ENCODE peak calls at places on chromosomes 2 and 18, in four cellular contexts. Y, J, D and W are unnamed samples.

GRCh38 chr2:101827246-101827645 is 129.7 kb downstream of the MAP4K4 start:
- DNase-seq in Y (peak; percentile 57), J (no peak), D (peak; percentile 74), W (peak; percentile 45)

GRCh38 chr2:27723372-27724144 is 48.0 kb upstream of the MRPL33 start:
- DNase-seq in Y (peak; percentile 67), J (peak; percentile 72), D (peak; percentile 75), W (peak; percentile 83)

GRCh38 chr2:207167129-207167923 is 1.6 kb upstream of the KLF7 start:
- DNase-seq in Y (no peak), J (no peak), D (peak; percentile 23), W (no peak)

GRCh38 chr2:209534228-209534627 is 110.4 kb downstream of the MAP2 start:
- DNase-seq in Y (no peak), J (no peak), D (no peak), W (no peak)

GRCh38 chr18:3605562-3606443 is 155.8 kb downstream of the TGIF1 start:
- DNase-seq in Y (no peak), J (no peak), D (no peak), W (no peak)

GRCh38 chr2:98078699-98079098 is 8.3 kb upstream of the VWA3B start:
- DNase-seq in Y (no peak), J (no peak), D (no peak), W (no peak)

GRCh38 chr18:40949138-40949949 is 1005.7 kb upstream of the PIK3C3 start:
- DNase-seq in Y (no peak), J (no peak), D (no peak), W (no peak)

GRCh38 chr2:20647211-20647610 is 3.7 kb downstream of the HS1BP3 start:
- DNase-seq in Y (no peak), J (no peak), D (no peak), W (no peak)

GRCh38 chr2:229170907-229171306 is 100.2 kb downstream of the PID1 start:
- DNase-seq in Y (no peak), J (no peak), D (no peak), W (no peak)

GRCh38 chr2:44205169-44205568 is 36.5 kb downstream of the PPM1B start:
- DNase-seq in Y (no peak), J (no peak), D (no peak), W (no peak)
- TF ChIP-seq HMGXB4 in Y (no peak), J (no peak), D (no peak), W (no peak)

GRCh38 chr2:70062270-70062669 is 25.0 kb upstream of the PCBP1 start:
- DNase-seq in Y (no peak), J (no peak), D (no peak), W (no peak)
- TF ChIP-seq HMGXB4 in Y (no peak), J (no peak), D (no peak), W (no peak)

DNA sequence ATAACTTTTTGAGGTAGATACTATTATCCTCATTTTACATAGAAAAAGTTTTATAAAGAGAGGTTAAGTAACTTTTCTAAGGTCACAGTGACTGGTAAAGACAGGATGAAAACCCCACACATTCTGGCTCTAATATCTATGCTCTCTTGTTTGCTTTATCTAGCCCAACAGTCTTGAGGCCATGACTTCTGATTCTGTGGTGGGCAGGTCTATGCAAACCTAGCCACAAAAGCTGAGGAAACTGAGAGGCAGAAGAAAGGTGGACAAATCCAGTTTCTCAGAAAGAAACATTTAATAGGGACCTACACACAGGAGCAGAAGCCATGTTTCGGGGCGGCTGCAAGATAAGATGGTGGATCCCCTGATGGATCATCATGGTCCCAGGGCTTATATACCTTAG is 21.9 kb downstream of the HSPD1 start:
- DNase-seq in Y (no peak), J (no peak), D (no peak), W (no peak)
- TF ChIP-seq HMGXB4 in Y (no peak), J (no peak), D (no peak), W (no peak)

DNA sequence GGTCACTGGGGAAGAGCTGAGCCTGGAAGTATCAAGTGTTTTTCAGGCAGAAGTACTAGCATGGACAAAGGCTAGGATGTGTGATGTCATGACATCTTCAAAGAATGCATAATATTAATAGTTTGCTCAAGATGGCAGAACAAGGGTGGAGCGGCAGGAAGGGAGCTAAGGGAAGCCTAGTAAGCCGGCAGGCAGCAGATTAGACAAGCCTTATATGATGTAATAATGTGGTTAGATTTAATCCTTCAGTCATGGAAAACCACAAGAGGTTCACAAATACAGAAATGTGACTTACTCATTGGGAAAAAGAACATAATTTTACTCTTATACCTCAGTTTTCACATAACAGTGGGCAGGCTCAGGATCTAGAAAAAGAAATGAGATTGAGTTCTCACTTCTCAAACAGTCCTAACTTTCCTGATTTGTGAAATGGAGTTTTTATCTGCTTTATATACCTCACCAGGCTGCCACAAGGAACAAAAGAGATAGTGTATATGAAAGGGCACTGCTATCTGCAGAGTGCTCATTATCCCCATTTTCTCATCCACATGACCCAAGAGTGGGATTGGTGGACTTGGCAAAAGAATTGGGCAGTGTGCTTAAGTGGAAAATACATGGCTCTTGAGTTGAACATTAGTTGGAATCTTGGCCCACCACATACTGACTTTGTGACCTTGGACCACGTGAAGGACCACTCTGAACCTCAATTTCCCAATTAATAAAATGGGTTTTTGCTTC is 89.1 kb upstream of the LHCGR start:
- DNase-seq in Y (no peak), J (no peak), D (no peak), W (no peak)
- TF ChIP-seq HMGXB4 in Y (no peak), J (no peak), D (no peak), W (no peak)

DNA sequence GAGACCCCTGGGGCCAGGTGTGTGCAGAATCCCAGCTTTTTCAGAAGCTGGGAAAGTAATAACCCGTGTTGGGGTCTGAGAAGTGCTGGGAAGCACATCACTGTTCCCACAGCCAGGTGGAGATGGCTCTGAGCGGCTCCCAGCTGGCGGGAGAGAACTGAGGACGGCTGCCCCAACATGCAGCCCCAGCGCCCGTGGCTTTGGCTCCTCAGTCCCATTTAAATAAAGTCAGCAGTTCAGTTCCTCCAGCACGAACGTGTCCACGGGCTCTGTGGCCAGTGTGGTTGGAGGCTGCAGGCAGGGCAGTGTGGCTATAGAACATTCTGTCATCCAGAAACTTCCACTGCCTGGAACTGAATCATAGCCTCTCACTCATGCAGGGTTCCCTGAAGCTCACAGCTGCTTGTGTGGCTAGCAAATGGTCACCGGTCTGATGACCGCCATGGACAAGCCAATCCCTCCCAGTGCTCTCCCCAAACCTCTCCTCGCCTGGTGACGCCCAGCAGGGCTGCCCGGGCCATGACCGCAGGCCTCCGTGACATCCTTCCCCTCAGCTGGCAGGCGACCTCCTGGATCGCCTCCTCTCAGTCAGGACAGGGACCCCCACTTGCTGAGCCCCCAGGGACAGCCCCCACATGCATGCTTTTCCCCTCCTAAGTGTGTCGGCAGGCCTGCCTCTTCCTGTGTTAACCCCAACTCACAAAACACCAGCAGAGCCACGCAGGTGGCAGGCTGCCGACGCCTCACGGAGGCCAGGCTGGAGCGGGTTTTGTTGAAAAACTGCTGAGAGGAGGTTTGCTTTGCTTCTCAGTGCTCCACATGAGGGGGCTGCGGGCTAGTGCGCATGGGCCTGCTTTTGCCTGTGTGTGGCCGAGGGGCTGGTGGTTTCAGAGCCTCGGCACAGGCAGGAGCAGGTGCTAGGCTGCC is 1.3 kb downstream of the RTP5 start:
- DNase-seq in Y (no peak), J (no peak), D (no peak), W (no peak)
- TF ChIP-seq HMGXB4 in Y (no peak), J (no peak), D (no peak), W (no peak)

GRCh38 chr2:9984217-9984739 is 32.8 kb downstream of the GRHL1 start:
- DNase-seq in Y (peak; percentile 74), J (no peak), D (peak; percentile 38), W (peak; percentile 46)
- TF ChIP-seq HMGXB4 in Y (no peak), J (no peak), D (no peak), W (no peak)

DNA sequence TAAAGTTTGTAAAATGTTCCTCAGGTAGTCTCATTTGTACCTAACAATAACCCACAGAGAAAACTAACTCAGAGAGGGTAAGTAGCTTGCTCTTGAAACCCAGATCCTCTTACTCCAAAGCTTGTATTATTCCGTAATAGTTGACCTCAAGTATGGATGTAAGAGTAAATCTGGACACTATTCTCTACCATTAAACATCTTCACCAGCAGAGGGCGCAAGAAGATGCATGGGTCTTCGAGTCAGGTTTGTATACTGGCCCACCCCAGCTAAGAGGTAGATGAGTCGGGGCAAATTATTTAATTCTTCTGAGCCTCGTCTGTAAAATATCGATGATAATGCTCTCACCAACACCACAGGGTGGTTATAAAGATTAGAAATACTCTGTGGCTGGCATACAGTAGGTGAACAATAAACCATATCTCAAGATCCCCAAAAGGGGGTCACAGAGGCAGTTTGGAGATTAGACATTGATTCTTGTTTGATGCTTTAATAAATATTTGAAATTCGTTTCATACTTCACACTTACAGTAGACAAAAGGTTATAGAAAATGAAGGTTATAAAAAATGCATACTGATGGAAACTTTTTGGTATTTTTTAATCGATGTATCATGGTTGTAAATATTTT is 3.5 kb upstream of the CABLES1 start:
- DNase-seq in Y (peak; percentile 79), J (peak; percentile 44), D (peak; percentile 75), W (peak; percentile 76)
- TF ChIP-seq HMGXB4 in Y (no peak), J (no peak), D (no peak), W (no peak)

GRCh38 chr2:127475788-127476187 is 50.5 kb downstream of the IWS1 start:
- DNase-seq in Y (no peak), J (no peak), D (no peak), W (no peak)

GRCh38 chr2:127482031-127482430 is 44.3 kb downstream of the IWS1 start:
- DNase-seq in Y (no peak), J (no peak), D (no peak), W (no peak)

GRCh38 chr2:127479866-127480743 is 46.2 kb downstream of the IWS1 start:
- DNase-seq in Y (no peak), J (no peak), D (no peak), W (no peak)

GRCh38 chr2:127485051-127485693 is 41.1 kb downstream of the IWS1 start:
- DNase-seq in Y (no peak), J (no peak), D (no peak), W (no peak)

DNA sequence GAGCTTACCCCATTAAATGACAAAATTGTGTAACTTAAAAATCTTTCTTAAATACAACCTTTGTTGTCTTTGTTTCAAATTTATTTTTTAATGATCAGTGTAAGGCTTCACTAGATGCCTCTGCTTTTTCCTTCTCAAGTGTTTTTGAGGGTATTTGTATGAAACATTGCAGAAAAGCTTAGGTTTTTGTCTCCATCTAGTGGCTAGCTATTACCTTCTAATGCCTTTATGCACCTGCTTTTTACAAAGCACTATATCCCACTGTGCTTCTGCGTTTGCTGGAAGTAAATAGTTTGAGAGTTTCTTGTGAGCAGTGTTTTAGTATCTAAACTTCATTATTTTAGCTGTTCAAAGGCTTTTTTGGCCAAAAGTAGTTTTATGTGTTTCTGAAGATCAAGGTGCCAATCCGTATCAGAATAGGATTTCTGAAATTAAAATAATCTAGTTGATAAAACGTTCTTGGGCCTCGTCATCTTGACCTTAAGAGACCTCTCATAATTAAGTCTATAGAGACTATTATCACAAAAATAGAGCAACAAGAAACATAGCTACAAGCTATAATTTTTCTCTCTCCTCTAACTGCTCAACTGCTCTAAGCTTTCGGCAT is 47.0 kb downstream of the IWS1 start:
- DNase-seq in Y (peak; percentile 27), J (no peak), D (peak; percentile 73), W (peak; percentile 31)
- TF ChIP-seq HMGXB4 in Y (no peak), J (no peak), D (peak; percentile 36), W (no peak)

DNA sequence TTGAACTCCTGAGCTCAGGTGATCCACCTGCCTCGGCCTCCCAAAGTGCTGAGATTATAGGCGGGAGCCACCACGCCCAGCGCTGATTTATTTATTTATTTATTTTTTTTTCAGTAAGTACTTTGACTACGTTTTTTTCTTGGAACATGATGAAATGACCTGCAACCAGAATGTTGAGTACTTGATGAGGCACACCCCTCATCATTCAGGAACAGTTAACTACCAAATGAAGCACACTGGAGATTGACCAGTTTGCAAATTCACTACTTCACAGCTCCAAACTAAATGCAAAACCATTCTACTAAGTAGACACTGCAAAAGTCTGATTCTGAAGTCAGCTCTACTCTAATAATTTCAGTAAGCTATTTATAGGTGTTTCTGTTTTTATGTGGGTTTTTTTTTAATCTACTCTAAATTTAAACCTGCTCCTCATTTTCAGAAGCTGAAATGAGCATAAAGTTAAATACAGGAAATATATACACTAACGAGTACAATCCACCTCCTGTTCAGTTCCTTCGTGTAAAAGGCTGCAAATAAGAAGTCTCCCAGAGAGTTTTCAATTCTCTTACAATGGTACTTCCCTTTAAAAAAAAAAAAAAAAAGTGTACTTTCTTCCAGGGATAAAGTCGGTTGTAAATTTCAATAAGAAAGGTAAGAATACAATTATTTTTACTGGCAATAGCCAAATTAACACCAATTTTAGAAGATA is 1.4 kb downstream of the GFPT1 start:
- DNase-seq in Y (peak; percentile 22), J (no peak), D (no peak), W (peak; percentile 60)
- TF ChIP-seq HMGXB4 in Y (no peak), J (no peak), D (no peak), W (no peak)